ENCODE peak calls at places on chromosomes 4 and X, in nine cellular contexts. One of them, this sample, is unnamed.

GRCh38 chr4:9889306-9889705 is 107.9 kb downstream of the DRD5 start:
- DNase-seq in endothelial cell of umbilical vein: no peak
- DNase-seq in colonic mucosa: no peak
- DNase-seq in adrenal gland: no peak
- DNase-seq in RWPE1: no peak
- DNase-seq in MM.1S: no peak
- DNase-seq in lung: no peak
- DNase-seq in CD4-positive, alpha-beta memory T cell: no peak
- DNase-seq in ovary: no peak
- DNase-seq in this sample: no peak

GRCh38 chrX:73446831-73447230 is at the start of gene CDX4:
- DNase-seq in endothelial cell of umbilical vein: no peak
- DNase-seq in colonic mucosa: no peak
- DNase-seq in adrenal gland: no peak
- DNase-seq in RWPE1: no peak
- DNase-seq in MM.1S: no peak
- DNase-seq in lung: no peak
- DNase-seq in CD4-positive, alpha-beta memory T cell: no peak
- DNase-seq in ovary: no peak
- DNase-seq in this sample: no peak

GRCh38 chr4:155566241-155566823 is 100.3 kb upstream of the GUCY1A1 start:
- DNase-seq in endothelial cell of umbilical vein: no peak
- DNase-seq in colonic mucosa: no peak
- DNase-seq in adrenal gland: no peak
- DNase-seq in RWPE1: no peak
- DNase-seq in MM.1S: no peak
- DNase-seq in lung: no peak
- DNase-seq in CD4-positive, alpha-beta memory T cell: no peak
- DNase-seq in ovary: no peak
- DNase-seq in this sample: no peak

GRCh38 chrX:101208152-101208905 is 11.3 kb upstream of the DRP2 start:
- DNase-seq in endothelial cell of umbilical vein: no peak
- DNase-seq in colonic mucosa: no peak
- DNase-seq in adrenal gland: no peak
- DNase-seq in RWPE1: no peak
- DNase-seq in MM.1S: no peak
- DNase-seq in lung: no peak
- DNase-seq in CD4-positive, alpha-beta memory T cell: no peak
- DNase-seq in ovary: no peak
- DNase-seq in this sample: no peak

GRCh38 chrX:40945366-40945713 is 139.9 kb upstream of the USP9X start:
- DNase-seq in endothelial cell of umbilical vein: peak
- DNase-seq in colonic mucosa: peak
- DNase-seq in adrenal gland: peak
- DNase-seq in RWPE1: peak
- DNase-seq in MM.1S: no peak
- DNase-seq in lung: no peak
- DNase-seq in CD4-positive, alpha-beta memory T cell: no peak
- DNase-seq in ovary: peak
- DNase-seq in this sample: no peak

GRCh38 chrX:70172964-70173363 is 4.3 kb upstream of the DGAT2L6 start:
- DNase-seq in endothelial cell of umbilical vein: no peak
- DNase-seq in colonic mucosa: no peak
- DNase-seq in adrenal gland: no peak
- DNase-seq in RWPE1: no peak
- DNase-seq in MM.1S: no peak
- DNase-seq in lung: no peak
- DNase-seq in CD4-positive, alpha-beta memory T cell: no peak
- DNase-seq in ovary: no peak
- DNase-seq in this sample: no peak

GRCh38 chr4:42018451-42018850 is 28.1 kb downstream of the SLC30A9 start:
- DNase-seq in endothelial cell of umbilical vein: no peak
- DNase-seq in colonic mucosa: no peak
- DNase-seq in adrenal gland: peak
- DNase-seq in RWPE1: no peak
- DNase-seq in MM.1S: no peak
- DNase-seq in lung: no peak
- DNase-seq in CD4-positive, alpha-beta memory T cell: no peak
- DNase-seq in ovary: no peak
- DNase-seq in this sample: no peak

GRCh38 chr4:168879178-168879577 is 130.9 kb downstream of the CBR4 start:
- DNase-seq in endothelial cell of umbilical vein: no peak
- DNase-seq in colonic mucosa: no peak
- DNase-seq in adrenal gland: no peak
- DNase-seq in RWPE1: no peak
- DNase-seq in MM.1S: no peak
- DNase-seq in lung: no peak
- DNase-seq in CD4-positive, alpha-beta memory T cell: no peak
- DNase-seq in ovary: no peak
- DNase-seq in this sample: no peak

GRCh38 chr4:109912706-109913621 is at the start of gene EGF:
- DNase-seq in endothelial cell of umbilical vein: no peak
- DNase-seq in colonic mucosa: peak
- DNase-seq in adrenal gland: no peak
- DNase-seq in RWPE1: no peak
- DNase-seq in MM.1S: no peak
- DNase-seq in lung: no peak
- DNase-seq in CD4-positive, alpha-beta memory T cell: no peak
- DNase-seq in ovary: no peak
- DNase-seq in this sample: no peak

GRCh38 chr4:168139336-168139735 is 47.0 kb downstream of the ANXA10 start:
- DNase-seq in endothelial cell of umbilical vein: no peak
- DNase-seq in colonic mucosa: no peak
- DNase-seq in adrenal gland: no peak
- DNase-seq in RWPE1: peak
- DNase-seq in MM.1S: no peak
- DNase-seq in lung: no peak
- DNase-seq in CD4-positive, alpha-beta memory T cell: no peak
- DNase-seq in ovary: no peak
- DNase-seq in this sample: no peak

GRCh38 chr4:137651128-137651527 is 118.8 kb upstream of the PCDH18 start:
- DNase-seq in endothelial cell of umbilical vein: no peak
- DNase-seq in colonic mucosa: no peak
- DNase-seq in adrenal gland: no peak
- DNase-seq in RWPE1: no peak
- DNase-seq in MM.1S: peak
- DNase-seq in lung: no peak
- DNase-seq in CD4-positive, alpha-beta memory T cell: no peak
- DNase-seq in ovary: no peak
- DNase-seq in this sample: no peak

GRCh38 chrX:9847071-9847470 is 60.8 kb downstream of the SHROOM2 start:
- DNase-seq in endothelial cell of umbilical vein: peak
- DNase-seq in colonic mucosa: no peak
- DNase-seq in adrenal gland: no peak
- DNase-seq in RWPE1: peak
- DNase-seq in MM.1S: no peak
- DNase-seq in lung: no peak
- DNase-seq in CD4-positive, alpha-beta memory T cell: no peak
- DNase-seq in ovary: no peak
- DNase-seq in this sample: no peak

DNA sequence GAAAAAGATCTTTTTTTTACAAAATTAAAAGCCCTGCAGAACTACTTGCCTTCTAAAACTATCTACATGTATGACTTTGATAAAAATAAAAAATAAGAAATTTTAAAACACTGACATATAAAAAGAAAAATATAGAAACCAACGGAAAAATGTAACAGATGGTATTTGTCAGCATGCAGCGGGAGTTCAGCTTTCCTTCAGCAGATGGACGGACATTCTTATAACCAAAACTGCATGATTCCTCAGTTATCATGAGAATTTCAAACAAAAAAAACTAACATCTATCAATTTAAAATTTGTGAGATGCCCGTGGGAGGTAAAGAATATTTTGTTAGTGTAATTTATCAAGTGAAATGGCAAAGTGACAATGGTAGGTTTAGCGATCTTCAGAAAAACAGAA is 23.2 kb downstream of the RWDD4 start:
- DNase-seq in endothelial cell of umbilical vein: no peak
- DNase-seq in colonic mucosa: no peak
- DNase-seq in adrenal gland: no peak
- DNase-seq in RWPE1: no peak
- DNase-seq in MM.1S: no peak
- DNase-seq in lung: no peak
- DNase-seq in CD4-positive, alpha-beta memory T cell: no peak
- DNase-seq in ovary: no peak
- DNase-seq in this sample: no peak
- H3K27ac ChIP-seq in endothelial cell of umbilical vein: no peak
- H3K27ac ChIP-seq in colonic mucosa: no peak
- H3K27ac ChIP-seq in adrenal gland: no peak
- H3K27ac ChIP-seq in RWPE1: no peak
- H3K27ac ChIP-seq in MM.1S: no peak
- H3K27ac ChIP-seq in lung: no peak
- H3K27ac ChIP-seq in CD4-positive, alpha-beta memory T cell: no peak
- H3K27ac ChIP-seq in ovary: peak
- H3K27ac ChIP-seq in this sample: no peak

DNA sequence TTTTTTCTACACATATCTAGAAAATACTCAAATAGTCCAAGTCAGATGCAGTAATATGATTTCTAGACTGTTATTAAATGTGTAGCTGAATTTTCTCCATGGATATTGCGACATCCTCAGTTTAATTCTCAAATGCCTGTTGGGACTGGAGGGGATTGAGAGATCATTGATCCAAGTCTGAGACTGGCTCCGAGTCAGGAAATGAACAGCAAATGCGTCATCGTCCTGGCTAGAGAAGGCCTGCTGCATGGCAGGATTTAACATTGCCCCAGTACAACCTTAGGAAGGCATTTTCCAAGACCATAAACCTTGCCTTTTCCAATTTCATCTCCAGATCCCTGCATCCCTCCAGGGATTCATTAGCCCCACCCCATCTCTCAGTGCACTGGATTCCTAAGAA is 56.6 kb upstream of the SLC6A14 start:
- DNase-seq in endothelial cell of umbilical vein: peak
- DNase-seq in colonic mucosa: no peak
- DNase-seq in adrenal gland: no peak
- DNase-seq in RWPE1: peak
- DNase-seq in MM.1S: no peak
- DNase-seq in lung: no peak
- DNase-seq in CD4-positive, alpha-beta memory T cell: no peak
- DNase-seq in ovary: no peak
- DNase-seq in this sample: no peak
- H3K27ac ChIP-seq in endothelial cell of umbilical vein: no peak
- H3K27ac ChIP-seq in colonic mucosa: no peak
- H3K27ac ChIP-seq in adrenal gland: no peak
- H3K27ac ChIP-seq in RWPE1: peak
- H3K27ac ChIP-seq in MM.1S: no peak
- H3K27ac ChIP-seq in lung: no peak
- H3K27ac ChIP-seq in CD4-positive, alpha-beta memory T cell: no peak
- H3K27ac ChIP-seq in ovary: no peak
- H3K27ac ChIP-seq in this sample: no peak

GRCh38 chr4:151990201-151990600 is 229.4 kb upstream of the GATB start:
- DNase-seq in endothelial cell of umbilical vein: no peak
- DNase-seq in colonic mucosa: no peak
- DNase-seq in adrenal gland: no peak
- DNase-seq in RWPE1: peak
- DNase-seq in MM.1S: no peak
- DNase-seq in lung: no peak
- DNase-seq in CD4-positive, alpha-beta memory T cell: no peak
- DNase-seq in ovary: no peak
- DNase-seq in this sample: no peak

GRCh38 chr4:151992755-151993154 is 231.9 kb upstream of the GATB start:
- DNase-seq in endothelial cell of umbilical vein: no peak
- DNase-seq in colonic mucosa: no peak
- DNase-seq in adrenal gland: no peak
- DNase-seq in RWPE1: no peak
- DNase-seq in MM.1S: no peak
- DNase-seq in lung: no peak
- DNase-seq in CD4-positive, alpha-beta memory T cell: no peak
- DNase-seq in ovary: no peak
- DNase-seq in this sample: no peak

GRCh38 chr4:151991884-151992166 is 231.0 kb upstream of the GATB start:
- DNase-seq in endothelial cell of umbilical vein: no peak
- DNase-seq in colonic mucosa: no peak
- DNase-seq in adrenal gland: no peak
- DNase-seq in RWPE1: no peak
- DNase-seq in MM.1S: no peak
- DNase-seq in lung: no peak
- DNase-seq in CD4-positive, alpha-beta memory T cell: no peak
- DNase-seq in ovary: no peak
- DNase-seq in this sample: no peak

GRCh38 chr4:151992301-151992700 is 231.5 kb upstream of the GATB start:
- DNase-seq in endothelial cell of umbilical vein: no peak
- DNase-seq in colonic mucosa: no peak
- DNase-seq in adrenal gland: no peak
- DNase-seq in RWPE1: peak
- DNase-seq in MM.1S: no peak
- DNase-seq in lung: no peak
- DNase-seq in CD4-positive, alpha-beta memory T cell: no peak
- DNase-seq in ovary: no peak
- DNase-seq in this sample: no peak

GRCh38 chr4:151991001-151991883 is 230.4 kb upstream of the GATB start:
- DNase-seq in endothelial cell of umbilical vein: no peak
- DNase-seq in colonic mucosa: no peak
- DNase-seq in adrenal gland: no peak
- DNase-seq in RWPE1: no peak
- DNase-seq in MM.1S: peak
- DNase-seq in lung: no peak
- DNase-seq in CD4-positive, alpha-beta memory T cell: peak
- DNase-seq in ovary: no peak
- DNase-seq in this sample: no peak
- H3K27ac ChIP-seq in endothelial cell of umbilical vein: no peak
- H3K27ac ChIP-seq in colonic mucosa: no peak
- H3K27ac ChIP-seq in adrenal gland: no peak
- H3K27ac ChIP-seq in RWPE1: peak
- H3K27ac ChIP-seq in MM.1S: peak
- H3K27ac ChIP-seq in lung: no peak
- H3K27ac ChIP-seq in CD4-positive, alpha-beta memory T cell: peak
- H3K27ac ChIP-seq in ovary: no peak
- H3K27ac ChIP-seq in this sample: no peak

GRCh38 chrX:150213481-150214030 is 149.6 kb upstream of the MAMLD1 start:
- DNase-seq in endothelial cell of umbilical vein: peak
- DNase-seq in colonic mucosa: no peak
- DNase-seq in adrenal gland: no peak
- DNase-seq in RWPE1: no peak
- DNase-seq in MM.1S: no peak
- DNase-seq in lung: no peak
- DNase-seq in CD4-positive, alpha-beta memory T cell: no peak
- DNase-seq in ovary: no peak
- DNase-seq in this sample: no peak
- H3K27ac ChIP-seq in endothelial cell of umbilical vein: peak
- H3K27ac ChIP-seq in colonic mucosa: no peak
- H3K27ac ChIP-seq in adrenal gland: no peak
- H3K27ac ChIP-seq in RWPE1: no peak
- H3K27ac ChIP-seq in MM.1S: no peak
- H3K27ac ChIP-seq in lung: no peak
- H3K27ac ChIP-seq in CD4-positive, alpha-beta memory T cell: no peak
- H3K27ac ChIP-seq in ovary: no peak
- H3K27ac ChIP-seq in this sample: no peak

This sample was measured in caudate nucleus.